ENCODE peak calls at places on chromosomes 4 and X, in seven cellular contexts. M is Kasumi-1, N is iPS DF 6.9, G is LHCN-M2, A is NCI-H524 treated with DMSO at 0.1 percent for 48 hours, P is sciatic nerve, C is epithelial cell of esophagus. X is an unnamed sample.

GRCh38 chrX:1391707-1392375 is at the start of gene SLC25A6:
- DNase-seq in G (peak; percentile 96), N (peak; percentile 84), M (no peak), C (peak; percentile 99), A (no peak), P (peak; percentile 100), X (no peak)

GRCh38 chr4:74228691-74229640 is 71.0 kb downstream of the MTHFD2L start:
- DNase-seq in C (peak; percentile 89), A (no peak), G (peak; percentile 77), N (peak; percentile 60), P (peak; percentile 72), M (peak; percentile 75), X (peak; percentile 1)

GRCh38 chr4:15805583-15806517 is 27.7 kb downstream of the CD38 start:
- DNase-seq in G (peak; percentile 59), P (no peak), A (peak; percentile 39), C (peak; percentile 79), M (peak; percentile 79), N (no peak), X (no peak)

GRCh38 chr4:41213563-41214157 is 682 bp downstream of the APBB2 start:
- DNase-seq in P (peak; percentile 69), N (no peak), C (peak; percentile 31), A (no peak), M (peak; percentile 21), G (no peak), X (no peak)

GRCh38 chr4:81648576-81649272 is 177.0 kb upstream of the RASGEF1B start:
- DNase-seq in G (no peak), M (peak; percentile 60), P (no peak), C (no peak), N (no peak), A (no peak), X (no peak)

GRCh38 chr4:31124008-31124645 is 404.0 kb downstream of the PCDH7 start:
- DNase-seq in G (no peak), A (no peak), M (no peak), P (no peak), N (no peak), C (no peak), X (no peak)

GRCh38 chr4:111475696-111476095 is 669.6 kb upstream of the FAM241A start:
- DNase-seq in M (no peak), P (no peak), G (no peak), A (no peak), N (no peak), C (no peak), X (no peak)

GRCh38 chr4:110106946-110107325 is 91.5 kb downstream of the ELOVL6 start:
- DNase-seq in A (no peak), G (peak; percentile 56), M (no peak), P (no peak), C (peak; percentile 69), N (no peak), X (no peak)

GRCh38 chr4:71648448-71648847 is 135.4 kb downstream of the GC start:
- DNase-seq in N (no peak), G (no peak), P (no peak), C (peak; percentile 96), M (no peak), A (no peak), X (no peak)

GRCh38 chr4:125951275-125951887 is 636.6 kb downstream of the FAT4 start:
- DNase-seq in G (peak; percentile 6), P (no peak), C (no peak), N (no peak), M (no peak), A (no peak), X (no peak)

GRCh38 chr4:103098746-103099421 is 750 bp downstream of the BDH2 start:
- DNase-seq in N (no peak), P (no peak), A (no peak), G (no peak), C (no peak), M (no peak), X (no peak)

GRCh38 chrX:115337735-115338134 is 48.2 kb downstream of the LUZP4 start:
- DNase-seq in A (no peak), P (no peak), G (no peak), N (no peak), C (no peak), M (no peak), X (no peak)

GRCh38 chr4:183154701-183155391 is 55.8 kb downstream of the WWC2 start:
- DNase-seq in M (no peak), C (no peak), G (no peak), P (no peak), A (no peak), N (no peak), X (no peak)

GRCh38 chr4:5979981-5980380 is 38.2 kb downstream of the C4orf50 start:
- DNase-seq in N (no peak), A (peak; percentile 17), P (no peak), G (peak; percentile 13), M (peak; percentile 15), C (no peak), X (no peak)

GRCh38 chr4:81030617-81031388 is at the start of gene BMP3:
- DNase-seq in A (no peak), C (peak; percentile 8), G (peak; percentile 31), N (no peak), M (peak; percentile 52), P (peak; percentile 60), X (no peak)

GRCh38 chrX:74774988-74775387 is 150.3 kb downstream of the NEXMIF start:
- DNase-seq in C (no peak), G (no peak), N (no peak), M (no peak), P (no peak), A (no peak), X (no peak)

GRCh38 chr4:142497606-142498005 is 348.5 kb downstream of the INPP4B start:
- DNase-seq in N (no peak), G (no peak), C (no peak), M (no peak), P (no peak), A (no peak), X (no peak)

GRCh38 chr4:26576171-26576829 is 7.6 kb upstream of the TBC1D19 start:
- DNase-seq in A (no peak), N (no peak), P (no peak), C (no peak), M (no peak), G (peak; percentile 75), X (no peak)

GRCh38 chr4:32768664-32769389 is 2048.7 kb downstream of the PCDH7 start:
- DNase-seq in M (no peak), G (no peak), N (no peak), P (no peak), C (no peak), A (no peak), X (no peak)

GRCh38 chrX:49247346-49247745 is 12.1 kb downstream of the CCDC22 start:
- DNase-seq in P (no peak), A (no peak), C (no peak), N (no peak), G (no peak), M (no peak), X (no peak)

GRCh38 chrX:110317079-110317819 is 636 bp downstream of the AMMECR1 start:
- DNase-seq in G (no peak), A (no peak), C (peak; percentile 1), P (peak; percentile 63), M (no peak), N (no peak), X (no peak)